ENCODE peak calls at places on chromosomes 13 and 19, in four cellular contexts. S is stimulated activated CD4-positive, alpha-beta T cell treated with anti-CD3 and anti-CD28 coated beads, Interleukin-12 subunit alpha, Interleukin-12 subunit beta, amount 100 ng/mL, for 24 hours; M is WERI-Rb-1; W is WTC11. G is an unnamed sample.

GRCh38 chr13:64078025-64078424 is 2662.4 kb upstream of the PCDH20 start:
- DNase-seq in S (no peak), M (no peak), W (no peak), G (no peak)

GRCh38 chr13:73254827-73255226 is 196.0 kb downstream of the KLF5 start:
- DNase-seq in S (no peak), M (no peak), W (no peak), G (no peak)

GRCh38 chr19:1073063-1073955 is 6.3 kb downstream of the ARHGAP45 start:
- DNase-seq in S (no peak), M (no peak), W (no peak), G (no peak)

GRCh38 chr19:54191671-54192453 is 754 bp downstream of the TSEN34 start:
- DNase-seq in S (no peak), M (no peak), W (no peak), G (no peak)

GRCh38 chr13:41137951-41138350 is 5.3 kb upstream of the KBTBD6 start:
- DNase-seq in S (no peak), M (no peak), W (no peak), G (peak)

GRCh38 chr19:32691952-32692726 is 518 bp downstream of the NUDT19 start:
- DNase-seq in S (no peak), M (peak), W (peak), G (peak)

GRCh38 chr13:110546933-110547332 is 14.6 kb downstream of the RAB20 start:
- DNase-seq in S (no peak), M (no peak), W (no peak), G (peak)

GRCh38 chr19:4373601-4374441 is 26.5 kb downstream of the SH3GL1 start:
- DNase-seq in S (no peak), M (no peak), W (no peak), G (no peak)

GRCh38 chr13:98576215-98576945 is 527 bp downstream of the STK24 start:
- DNase-seq in S (no peak), M (peak), W (peak), G (peak)

GRCh38 chr19:54172764-54173699 is at the start of gene TMC4:
- DNase-seq in S (no peak), M (peak), W (peak), G (no peak)

GRCh38 chr19:48501961-48502719 is 9.5 kb downstream of the LMTK3 start:
- DNase-seq in S (no peak), M (peak), W (peak), G (peak)

GRCh38 chr19:11361771-11362731 is 6.8 kb downstream of the PLPPR2 start:
- DNase-seq in S (no peak), M (no peak), W (peak), G (no peak)

GRCh38 chr19:41531438-41532311 is 44.3 kb upstream of the CEACAM21 start:
- DNase-seq in S (peak), M (no peak), W (no peak), G (peak)

GRCh38 chr13:110126391-110126961 is 180.5 kb downstream of the COL4A1 start:
- DNase-seq in S (no peak), M (no peak), W (no peak), G (peak)

GRCh38 chr19:6103217-6103644 is 7.1 kb downstream of the RFX2 start:
- DNase-seq in S (no peak), M (no peak), W (no peak), G (peak)

GRCh38 chr19:35714601-35715354 is 3.0 kb upstream of the KMT2B start:
- DNase-seq in S (no peak), M (peak), W (peak), G (no peak)

GRCh38 chr19:14350866-14351265 is 30.4 kb upstream of the ADGRE5 start:
- DNase-seq in S (no peak), M (no peak), W (no peak), G (no peak)

GRCh38 chr13:110212529-110212928 is 94.4 kb downstream of the COL4A1 start:
- DNase-seq in S (no peak), M (no peak), W (no peak), G (no peak)